ENCODE peak calls at places on chromosome 21, in nine cellular contexts. F, L, P, E, G, B, N, R and T are unnamed samples. For H3K4me1, the result is how much of the 10 kb centered on the place peaks cover.

GRCh38 chr21:41135715-41136114 is 32.2 kb upstream of the BACE2 start:
- DNase-seq in B (no peak), F (no peak), R (no peak), G (no peak), P (no peak), E (no peak), N (no peak), L (no peak), T (no peak)

GRCh38 chr21:36589352-36589971 is 109.5 kb upstream of the SIM2 start:
- DNase-seq in B (no peak), L (peak), E (peak), N (no peak), G (peak), F (peak), P (no peak), R (no peak), T (peak)

GRCh38 chr21:44297525-44298290 is 2.1 kb upstream of the PFKL start:
- DNase-seq in B (peak), E (peak), R (peak), F (peak), N (peak), G (peak), P (peak), L (peak), T (peak)

GRCh38 chr21:36700961-36701911 is 2.3 kb downstream of the SIM2 start:
- DNase-seq in F (no peak), G (no peak), B (no peak), R (peak), L (no peak), E (no peak), N (no peak), P (no peak), T (peak)

GRCh38 chr21:42463861-42464515 is 32.0 kb downstream of the RSPH1 start:
- DNase-seq in F (peak), P (peak), R (no peak), N (no peak), E (peak), B (peak), L (peak), G (no peak), T (no peak)

GRCh38 chr21:31520506-31521163 is 138.9 kb upstream of the SOD1 start:
- DNase-seq in G (no peak), F (no peak), P (peak), R (no peak), B (no peak), N (no peak), E (no peak), L (no peak), T (no peak)

GRCh38 chr21:43287974-43288755 is 119.4 kb downstream of the CRYAA start:
- DNase-seq in N (no peak), P (no peak), F (no peak), B (peak), G (no peak), E (peak), L (peak), R (no peak), T (no peak)

GRCh38 chr21:41958886-41959563 is 5.2 kb upstream of the C2CD2 start:
- DNase-seq in F (no peak), N (no peak), R (no peak), G (no peak), L (no peak), B (no peak), P (no peak), E (no peak), T (no peak)

GRCh38 chr21:42513151-42513984 is at the start of gene SLC37A1:
- DNase-seq in G (peak), P (no peak), R (peak), F (no peak), E (peak), B (peak), L (peak), N (no peak), T (no peak)

GRCh38 chr21:42537106-42537742 is 23.6 kb downstream of the SLC37A1 start:
- DNase-seq in E (no peak), P (no peak), L (no peak), F (no peak), R (no peak), B (no peak), N (no peak), G (no peak), T (no peak)

GRCh38 chr21:42737969-42738590 is 84.7 kb downstream of the PDE9A start:
- DNase-seq in F (peak), E (peak), G (peak), L (peak), N (no peak), P (no peak), B (peak), R (no peak), T (no peak)

GRCh38 chr21:26806734-26807372 is 38.4 kb downstream of the ADAMTS1 start:
- DNase-seq in L (no peak), F (no peak), G (no peak), B (no peak), N (no peak), E (no peak), R (no peak), P (peak), T (no peak)

GRCh38 chr21:28018741-28019669 is 973.7 kb downstream of the LTN1 start:
- DNase-seq in L (no peak), R (peak), F (no peak), E (no peak), B (no peak), P (no peak), G (no peak), N (no peak), T (no peak)

GRCh38 chr21:44699502-44700001 is 2.6 kb downstream of the KRTAP10-12 start:
- DNase-seq in N (no peak), E (no peak), F (no peak), R (no peak), P (no peak), G (no peak), B (no peak), L (no peak), T (peak)

GRCh38 chr21:42027804-42028753 is 17.9 kb upstream of the ZBTB21 start:
- DNase-seq in R (no peak), E (no peak), B (no peak), F (no peak), N (no peak), P (no peak), G (no peak), L (peak), T (no peak)

GRCh38 chr21:33546076-33546475 is 3.2 kb downstream of the SON start:
- DNase-seq in F (no peak), L (no peak), N (no peak), G (no peak), P (no peak), B (no peak), E (no peak), R (no peak), T (no peak)

GRCh38 chr21:41634211-41634694 is 126.3 kb upstream of the TMPRSS2 start:
- DNase-seq in L (peak), F (peak), P (no peak), E (no peak), R (no peak), N (no peak), G (no peak), B (no peak), T (no peak)

GRCh38 chr21:37071561-37072238 is 1.2 kb downstream of the PIGP start:
- DNase-seq in L (peak), G (peak), B (peak), P (peak), R (peak), F (peak), N (peak), E (peak), T (peak)

GRCh38 chr21:32099812-32100416 is 178.9 kb downstream of the MIS18A start:
- DNase-seq in L (no peak), P (no peak), N (no peak), F (no peak), R (no peak), G (no peak), B (no peak), E (no peak), T (no peak)

GRCh38 chr21:27519357-27519756 is 552.5 kb upstream of the ADAMTS5 start:
- DNase-seq in F (no peak), G (no peak), R (no peak), B (no peak), P (peak), E (no peak), L (no peak), N (no peak), T (no peak)

GRCh38 chr21:32044205-32044874 is 171.5 kb downstream of the HUNK start:
- DNase-seq in E (no peak), G (no peak), F (no peak), N (no peak), B (no peak), P (no peak), R (no peak), L (no peak), T (no peak)

GRCh38 chr21:17572431-17572830 is 40.3 kb downstream of the BTG3 start:
- DNase-seq in L (no peak), N (no peak), E (no peak), R (no peak), B (no peak), F (no peak), G (no peak), P (no peak), T (no peak)

GRCh38 chr21:28832013-28832714 is 160.5 kb downstream of the LTN1 start:
- DNase-seq in R (peak), E (no peak), F (no peak), N (no peak), P (peak), L (no peak), B (no peak), G (no peak), T (no peak)

GRCh38 chr21:33115586-33116541 is 45.9 kb downstream of the OLIG1 start:
- DNase-seq in G (no peak), P (no peak), B (no peak), E (no peak), N (no peak), F (no peak), L (no peak), R (no peak), T (no peak)

GRCh38 chr21:41766883-41767605 is at the start of gene RIPK4:
- DNase-seq in N (peak), G (no peak), B (peak), L (peak), R (peak), F (peak), P (no peak), E (peak), T (peak)

GRCh38 chr21:41398251-41398650 is 27.8 kb upstream of the MX1 start:
- DNase-seq in P (no peak), L (no peak), B (no peak), N (no peak), R (no peak), E (no peak), F (no peak), G (no peak), T (no peak)

GRCh38 chr21:42971897-42972275 is 2.5 kb upstream of the PKNOX1 start:
- DNase-seq in E (peak), B (peak), G (no peak), F (no peak), L (no peak), P (no peak), R (no peak), N (no peak), T (no peak)

GRCh38 chr21:43287111-43287973 is 118.5 kb downstream of the CRYAA start:
- DNase-seq in E (peak), B (peak), L (peak), G (no peak), N (no peak), R (no peak), F (peak), P (no peak), T (no peak)

GRCh38 chr21:15823486-15824150 is 93.8 kb downstream of the USP25 start:
- DNase-seq in P (no peak), E (no peak), N (no peak), F (no peak), L (no peak), B (no peak), R (no peak), G (no peak), T (no peak)
- TF ChIP-seq CTCF in P (no peak), E (no peak), N (no peak), F (no peak), L (no peak), B (no peak), R (no peak), G (no peak), T (no peak)

GRCh38 chr21:34715518-34715917 is 46.7 kb downstream of the CLIC6 start:
- DNase-seq in P (no peak), B (no peak), G (no peak), F (no peak), E (no peak), R (no peak), L (no peak), N (no peak), T (no peak)
- H3K4me1 ChIP-seq in P (under half), B (under half), G (under half), F (under half), E (under half), R (under half), L (under half), N (under half), T (under half)

GRCh38 chr21:30168086-30168485 is 1.5 kb upstream of the CLDN17 start:
- DNase-seq in E (no peak), B (no peak), L (no peak), N (no peak), R (no peak), F (no peak), P (no peak), G (no peak), T (no peak)
- TF ChIP-seq CTCF in E (no peak), B (no peak), L (no peak), N (no peak), R (no peak), F (no peak), P (no peak), G (no peak), T (no peak)

GRCh38 chr21:38909929-38910328 is 104.2 kb downstream of the ETS2 start:
- DNase-seq in G (no peak), N (no peak), F (no peak), B (no peak), E (no peak), P (no peak), R (no peak), L (no peak), T (no peak)
- H3K4me1 ChIP-seq in G (under half), N (half or more), F (under half), B (half or more), E (half or more), P (under half), R (under half), L (under half), T (half or more)

DNA sequence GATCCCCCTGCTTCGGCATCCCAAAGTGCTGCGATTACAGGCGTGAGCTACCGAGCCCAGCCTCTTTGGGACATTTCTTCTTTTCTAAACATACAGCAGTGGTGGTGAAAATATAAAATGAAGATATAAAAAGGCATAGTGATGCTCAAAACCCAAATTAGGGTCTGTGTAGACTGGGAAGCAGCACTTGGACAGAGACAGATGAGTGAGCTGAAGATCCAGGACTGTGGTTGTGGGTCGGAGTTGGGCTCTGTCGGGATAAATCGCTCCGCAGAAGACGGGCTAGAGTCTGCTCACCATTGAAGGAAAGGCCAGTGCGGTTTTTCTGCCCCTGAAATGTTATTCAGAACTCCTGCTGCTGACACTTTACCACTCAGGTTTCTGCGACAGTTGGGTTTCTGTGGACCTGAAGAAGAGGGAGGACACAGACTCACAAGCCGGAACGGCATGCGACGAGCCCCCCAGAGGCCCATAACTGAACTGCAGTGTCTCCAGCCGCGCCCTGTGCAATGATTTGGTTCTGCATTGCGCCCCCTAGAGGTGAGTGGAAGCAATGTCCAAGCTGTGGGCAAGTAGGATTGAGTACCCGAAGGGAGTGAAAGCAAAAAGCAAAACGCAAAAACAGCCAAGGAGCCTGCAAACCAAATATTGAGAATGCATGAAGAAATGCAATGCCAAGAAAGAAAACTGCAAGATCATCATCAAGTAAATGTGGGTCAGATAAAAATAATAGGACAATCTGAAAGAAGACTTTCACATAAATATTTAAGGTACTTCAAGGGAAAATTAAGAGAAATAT is 66.6 kb downstream of the GABPA start:
- DNase-seq in F (peak), E (peak), N (peak), P (peak), B (peak), L (peak), G (peak), R (peak), T (peak)
- TF ChIP-seq CTCF in F (peak), E (peak), N (peak), P (peak), B (peak), L (peak), G (peak), R (peak), T (peak)

GRCh38 chr21:45873866-45874265 is 107.7 kb upstream of the COL6A1 start:
- DNase-seq in G (no peak), R (no peak), P (no peak), B (no peak), L (peak), E (no peak), N (no peak), F (no peak), T (no peak)

GRCh38 chr21:45873418-45873817 is 108.2 kb upstream of the COL6A1 start:
- DNase-seq in L (no peak), N (no peak), B (no peak), P (no peak), R (no peak), E (no peak), G (no peak), F (no peak), T (no peak)

GRCh38 chr21:45872902-45873301 is 108.7 kb upstream of the COL6A1 start:
- DNase-seq in R (no peak), P (no peak), B (no peak), F (no peak), L (no peak), G (no peak), N (no peak), E (no peak), T (no peak)

GRCh38 chr21:45871616-45872236 is 109.8 kb upstream of the COL6A1 start:
- DNase-seq in R (no peak), N (no peak), L (peak), E (no peak), P (no peak), G (no peak), B (no peak), F (no peak), T (peak)

DNA sequence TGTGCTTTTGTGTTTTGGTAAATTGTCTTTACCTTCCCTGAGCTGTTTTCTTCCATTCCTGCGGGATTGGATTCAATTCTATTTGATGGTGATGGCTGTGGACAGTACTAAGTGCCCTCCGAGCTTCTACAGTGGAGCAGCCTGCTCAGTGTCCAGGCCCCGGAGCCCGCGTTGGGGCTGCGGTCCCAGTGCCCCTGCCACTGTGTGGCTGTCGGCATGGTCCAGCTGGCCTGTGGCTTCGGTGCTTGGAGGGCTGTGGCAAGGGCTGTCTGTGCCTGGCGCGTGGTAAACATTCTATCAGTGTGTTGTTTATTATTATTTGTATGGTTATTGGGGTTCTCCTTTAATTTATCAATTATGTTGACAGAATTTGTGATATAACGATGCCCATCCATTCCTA is 109.1 kb upstream of the COL6A1 start:
- DNase-seq in R (no peak), P (no peak), F (no peak), G (no peak), E (no peak), N (no peak), B (no peak), L (no peak), T (peak)
- H3K4me1 ChIP-seq in R (under half), P (under half), F (under half), G (under half), E (under half), N (under half), B (under half), L (under half), T (under half)